ENCODE peak calls at places on chromosomes 4 and X, in four cellular contexts. One of them, this sample, is unnamed.

GRCh38 chr4:43680416-43680815 is 768.2 kb downstream of the KCTD8 start:
- DNase-seq in PC-3: no peak
- DNase-seq in astrocyte: no peak
- DNase-seq in H4: no peak
- DNase-seq in this sample: no peak

GRCh38 chr4:39713691-39714090 is 15.8 kb downstream of the UBE2K start:
- DNase-seq in PC-3: no peak
- DNase-seq in astrocyte: no peak
- DNase-seq in H4: no peak
- DNase-seq in this sample: no peak

GRCh38 chrX:130330706-130331105 is 9.0 kb upstream of the SLC25A14 start:
- DNase-seq in PC-3: peak
- DNase-seq in astrocyte: peak
- DNase-seq in H4: peak
- DNase-seq in this sample: peak

GRCh38 chr4:40577588-40578253 is 51.9 kb downstream of the RBM47 start:
- DNase-seq in PC-3: no peak
- DNase-seq in astrocyte: peak
- DNase-seq in H4: no peak
- DNase-seq in this sample: no peak

GRCh38 chrX:2360731-2361130 is 140.0 kb downstream of the DHRSX start:
- DNase-seq in PC-3: no peak
- DNase-seq in astrocyte: peak
- DNase-seq in H4: no peak
- DNase-seq in this sample: no peak

GRCh38 chr4:47744253-47744652 is 93.6 kb downstream of the CORIN start:
- DNase-seq in PC-3: peak
- DNase-seq in astrocyte: no peak
- DNase-seq in H4: peak
- DNase-seq in this sample: no peak

GRCh38 chrX:139483721-139484120 is 46.8 kb upstream of the F9 start:
- DNase-seq in PC-3: no peak
- DNase-seq in astrocyte: no peak
- DNase-seq in H4: no peak
- DNase-seq in this sample: no peak

GRCh38 chr4:182832352-182833120 is 84.7 kb downstream of the DCTD start:
- DNase-seq in PC-3: no peak
- DNase-seq in astrocyte: no peak
- DNase-seq in H4: no peak
- DNase-seq in this sample: no peak

GRCh38 chr4:8688908-8689445 is 96.4 kb downstream of the CPZ start:
- DNase-seq in PC-3: no peak
- DNase-seq in astrocyte: no peak
- DNase-seq in H4: no peak
- DNase-seq in this sample: no peak

GRCh38 chrX:16838202-16839066 is 31.7 kb downstream of the RBBP7 start:
- DNase-seq in PC-3: no peak
- DNase-seq in astrocyte: peak
- DNase-seq in H4: peak
- DNase-seq in this sample: no peak

GRCh38 chr4:118557298-118557851 is 127.8 kb upstream of the METTL14 start:
- DNase-seq in PC-3: peak
- DNase-seq in astrocyte: peak
- DNase-seq in H4: peak
- DNase-seq in this sample: peak

This sample was measured in COLO829.